ENCODE peak calls at places on chromosomes 2 and 18, in five cellular contexts. D is left ventricle myocardium inferior, O is upper lobe of right lung, J is fibroblast of villous mesenchyme, S is breast epithelium. F is an unnamed sample.
A peak's percentile ranks its signal among the peaks of the same experiment; 100 is the strongest.

GRCh38 chr18:46705521-46705920 is 48.5 kb upstream of the LOXHD1 start:
- DNase-seq in D (no peak), O (no peak), J (no peak), S (no peak), F (no peak)

GRCh38 chr2:231370429-231370748 is 25.1 kb upstream of the B3GNT7 start:
- DNase-seq in D (no peak), O (no peak), J (no peak), S (no peak), F (no peak)

GRCh38 chr2:150916997-150917396 is 344.7 kb downstream of the RBM43 start:
- DNase-seq in D (no peak), O (no peak), J (no peak), S (no peak), F (no peak)

GRCh38 chr2:148586528-148587128 is 57.9 kb upstream of the EPC2 start:
- DNase-seq in D (no peak), O (no peak), J (no peak), S (no peak), F (no peak)

GRCh38 chr2:200330351-200331120 is 24.0 kb downstream of the SPATS2L start:
- DNase-seq in D (no peak), O (no peak), J (no peak), S (no peak), F (no peak)

GRCh38 chr18:49933530-49933929 is 120.2 kb upstream of the ACAA2 start:
- DNase-seq in D (no peak), O (no peak), J (peak; percentile 7), S (no peak), F (no peak)

GRCh38 chr2:180707867-180708205 is 272.6 kb upstream of the UBE2E3 start:
- DNase-seq in D (no peak), O (no peak), J (peak; percentile 82), S (no peak), F (no peak)

GRCh38 chr2:36246320-36246990 is 109.1 kb upstream of the CRIM1 start:
- DNase-seq in D (no peak), O (no peak), J (no peak), S (no peak), F (no peak)

GRCh38 chr2:207993141-207993763 is 32.1 kb downstream of the PLEKHM3 start:
- DNase-seq in D (no peak), O (no peak), J (peak; percentile 13), S (no peak), F (no peak)

GRCh38 chr2:235979753-235980459 is 188.3 kb downstream of the GBX2 start:
- DNase-seq in D (no peak), O (no peak), J (no peak), S (no peak), F (no peak)

GRCh38 chr18:12825230-12825629 is 58.8 kb downstream of the PTPN2 start:
- DNase-seq in D (no peak), O (no peak), J (no peak), S (no peak), F (no peak)

GRCh38 chr2:7043689-7044088 is 126.5 kb downstream of the RNF144A start:
- DNase-seq in D (no peak), O (no peak), J (no peak), S (no peak), F (no peak)

GRCh38 chr2:56167616-56168015 is 16.2 kb upstream of the CCDC85A start:
- DNase-seq in D (no peak), O (no peak), J (peak; percentile 7), S (no peak), F (no peak)

GRCh38 chr2:128505150-128505490 is 186.5 kb upstream of the HS6ST1 start:
- DNase-seq in D (no peak), O (peak; percentile 47), J (no peak), S (no peak), F (no peak)

GRCh38 chr2:233439191-233439590 is 84.9 kb downstream of the DGKD start:
- DNase-seq in D (peak; percentile 50), O (peak; percentile 37), J (peak; percentile 55), S (no peak), F (no peak)

GRCh38 chr2:145906356-145906755 is 1386.4 kb upstream of the ZEB2 start:
- DNase-seq in D (no peak), O (no peak), J (no peak), S (no peak), F (no peak)

GRCh38 chr18:32368170-32368569 is 102.5 kb downstream of the GAREM1 start:
- DNase-seq in D (no peak), O (no peak), J (peak; percentile 59), S (no peak), F (no peak)

GRCh38 chr2:71558300-71559051 is 105.1 kb downstream of the DYSF start:
- DNase-seq in D (no peak), O (no peak), J (no peak), S (no peak), F (no peak)

GRCh38 chr2:84257871-84258270 is 201.2 kb downstream of the SUCLG1 start:
- DNase-seq in D (no peak), O (no peak), J (no peak), S (no peak), F (no peak)

GRCh38 chr2:226985227-226985946 is 149.5 kb downstream of the RHBDD1 start:
- DNase-seq in D (no peak), O (no peak), J (peak; percentile 90), S (no peak), F (no peak)

GRCh38 chr2:149065236-149065635 is 26.7 kb downstream of the LYPD6B start:
- DNase-seq in D (no peak), O (no peak), J (no peak), S (no peak), F (no peak)

GRCh38 chr2:231298091-231298490 is 97.4 kb upstream of the B3GNT7 start:
- DNase-seq in D (no peak), O (no peak), J (no peak), S (no peak), F (no peak)

GRCh38 chr2:61538920-61539559 is 884 bp upstream of the XPO1 start:
- DNase-seq in D (no peak), O (no peak), J (no peak), S (no peak), F (no peak)

GRCh38 chr2:17635007-17635406 is 94.5 kb downstream of the VSNL1 start:
- DNase-seq in D (no peak), O (no peak), J (no peak), S (no peak), F (no peak)

GRCh38 chr2:172085460-172086159 is at the start of gene DLX1:
- DNase-seq in D (no peak), O (no peak), J (no peak), S (no peak), F (no peak)

GRCh38 chr18:73724908-73725307 is 422.7 kb downstream of the FBXO15 start:
- DNase-seq in D (no peak), O (no peak), J (no peak), S (no peak), F (no peak)

GRCh38 chr2:5730386-5730785 is 38.2 kb downstream of the SOX11 start:
- DNase-seq in D (no peak), O (no peak), J (no peak), S (no peak), F (no peak)

GRCh38 chr2:241036964-241037421 is 38.6 kb downstream of the SNED1 start:
- DNase-seq in D (no peak), O (no peak), J (no peak), S (no peak), F (peak; percentile 46)

GRCh38 chr2:152693033-152693432 is 24.2 kb downstream of the PRPF40A start:
- DNase-seq in D (no peak), O (no peak), J (no peak), S (no peak), F (no peak)

GRCh38 chr2:221422516-221423211 is 149.4 kb downstream of the EPHA4 start:
- DNase-seq in D (no peak), O (no peak), J (no peak), S (no peak), F (no peak)

GRCh38 chr2:69464575-69464974 is 27.3 kb upstream of the NFU1 start:
- DNase-seq in D (peak; percentile 29), O (no peak), J (peak; percentile 92), S (no peak), F (no peak)

GRCh38 chr2:233822781-233823730 is 31.3 kb downstream of the HJURP start:
- DNase-seq in D (no peak), O (peak; percentile 61), J (no peak), S (no peak), F (no peak)

GRCh38 chr2:11665028-11665427 is 5.0 kb downstream of the NTSR2 start:
- DNase-seq in D (no peak), O (no peak), J (no peak), S (no peak), F (no peak)

GRCh38 chr2:237056271-237056875 is 29.3 kb upstream of the COPS8 start:
- DNase-seq in D (no peak), O (no peak), J (no peak), S (no peak), F (no peak)

GRCh38 chr2:63788070-63788469 is 53.6 kb upstream of the UGP2 start:
- DNase-seq in D (no peak), O (no peak), J (peak; percentile 88), S (no peak), F (no peak)

GRCh38 chr2:1835581-1836201 is 91.4 kb upstream of the PXDN start:
- DNase-seq in D (no peak), O (peak; percentile 65), J (no peak), S (no peak), F (no peak)

DNA sequence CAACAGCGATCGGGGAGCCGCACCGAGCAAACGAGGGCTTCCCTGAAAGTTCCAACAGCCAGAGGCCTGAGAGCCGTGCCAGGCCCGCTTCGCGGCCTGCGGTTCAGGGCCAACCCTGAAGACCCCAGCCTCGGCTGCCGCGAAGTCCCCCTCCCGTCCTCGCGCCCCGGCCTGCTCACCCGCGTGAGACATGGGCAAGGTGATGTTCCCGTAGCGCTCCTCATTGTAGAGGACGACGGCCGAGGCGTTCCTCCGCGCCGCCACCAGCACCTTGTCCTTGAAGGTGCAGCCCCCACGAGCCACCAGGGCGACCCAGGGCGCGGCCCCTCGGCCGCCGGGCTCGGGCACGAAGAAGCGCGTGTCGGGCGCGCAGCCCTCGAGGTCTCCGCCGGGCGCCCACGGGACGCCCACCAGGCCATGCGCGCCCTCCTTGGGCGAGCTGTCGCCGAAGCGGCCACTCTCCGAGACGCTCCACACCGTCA is 510 bp downstream of the RNF149 start:
- DNase-seq in D (no peak), O (no peak), J (no peak), S (no peak), F (no peak)
- TF ChIP-seq CTCF in D (no peak), O (no peak), J (no peak), S (no peak), F (no peak)

GRCh38 chr2:75464348-75464946 is 96.3 kb downstream of the EVA1A start:
- DNase-seq in D (no peak), O (no peak), J (peak; percentile 37), S (no peak), F (no peak)
- TF ChIP-seq CTCF in D (peak; percentile 73), O (peak; percentile 59), J (peak; percentile 83), S (no peak), F (no peak)

GRCh38 chr2:219384083-219384713 is 3.5 kb downstream of the DNPEP start:
- DNase-seq in D (no peak), O (peak; percentile 47), J (no peak), S (no peak), F (no peak)
- TF ChIP-seq CTCF in D (no peak), O (no peak), J (no peak), S (no peak), F (no peak)

GRCh38 chr2:10278029-10278762 is 24.5 kb upstream of the HPCAL1 start:
- DNase-seq in D (peak; percentile 73), O (peak; percentile 89), J (peak; percentile 74), S (no peak), F (no peak)
- TF ChIP-seq CTCF in D (no peak), O (no peak), J (no peak), S (no peak), F (no peak)